ENCODE peak calls at places on chromosomes 1 and 21, in seven cellular contexts. Z is A549, D is psoas muscle, N is lung, Q is H9, C is neural progenitor cell, L is stomach. E is an unnamed sample. For H3K4me1, the result is how much of the 10 kb centered on the place peaks cover.

GRCh38 chr1:114758251-114758832 is 558 bp upstream of the CSDE1 start:
- DNase-seq in Z (no peak), D (no peak), N (no peak), Q (no peak), C (no peak), L (no peak), E (no peak)

GRCh38 chr1:85611856-85612255 is 31.3 kb downstream of the CCN1 start:
- DNase-seq in Z (peak), D (peak), N (peak), Q (no peak), C (peak), L (peak), E (no peak)

GRCh38 chr1:53260631-53261247 is 22.4 kb upstream of the MAGOH start:
- DNase-seq in Z (no peak), D (no peak), N (no peak), Q (no peak), C (no peak), L (no peak), E (no peak)

GRCh38 chr1:60922304-60922703 is 160.1 kb upstream of the NFIA start:
- DNase-seq in Z (no peak), D (peak), N (no peak), Q (no peak), C (no peak), L (no peak), E (no peak)

GRCh38 chr1:16906873-16907272 is 11.1 kb downstream of the RNU1-2 start:
- DNase-seq in Z (no peak), D (no peak), N (no peak), Q (no peak), C (no peak), L (no peak), E (no peak)

GRCh38 chr21:42560517-42561179 is 47.0 kb downstream of the SLC37A1 start:
- DNase-seq in Z (no peak), D (no peak), N (no peak), Q (no peak), C (no peak), L (no peak), E (no peak)

GRCh38 chr1:207603777-207604176 is 41.2 kb upstream of the CR1L start:
- DNase-seq in Z (no peak), D (no peak), N (no peak), Q (no peak), C (no peak), L (no peak), E (no peak)

GRCh38 chr1:25616932-25617625 is 488 bp downstream of the MAN1C1 start:
- DNase-seq in Z (no peak), D (no peak), N (no peak), Q (no peak), C (peak), L (no peak), E (no peak)

GRCh38 chr1:74578101-74578500 is 65.7 kb upstream of the LRRC53 start:
- DNase-seq in Z (no peak), D (no peak), N (no peak), Q (no peak), C (no peak), L (no peak), E (no peak)

GRCh38 chr1:166457700-166458099 is 290.9 kb upstream of the FAM78B start:
- DNase-seq in Z (no peak), D (no peak), N (no peak), Q (no peak), C (no peak), L (no peak), E (no peak)

GRCh38 chr1:225021037-225021436 is 91.6 kb downstream of the DNAH14 start:
- DNase-seq in Z (no peak), D (no peak), N (no peak), Q (no peak), C (no peak), L (no peak), E (no peak)

DNA sequence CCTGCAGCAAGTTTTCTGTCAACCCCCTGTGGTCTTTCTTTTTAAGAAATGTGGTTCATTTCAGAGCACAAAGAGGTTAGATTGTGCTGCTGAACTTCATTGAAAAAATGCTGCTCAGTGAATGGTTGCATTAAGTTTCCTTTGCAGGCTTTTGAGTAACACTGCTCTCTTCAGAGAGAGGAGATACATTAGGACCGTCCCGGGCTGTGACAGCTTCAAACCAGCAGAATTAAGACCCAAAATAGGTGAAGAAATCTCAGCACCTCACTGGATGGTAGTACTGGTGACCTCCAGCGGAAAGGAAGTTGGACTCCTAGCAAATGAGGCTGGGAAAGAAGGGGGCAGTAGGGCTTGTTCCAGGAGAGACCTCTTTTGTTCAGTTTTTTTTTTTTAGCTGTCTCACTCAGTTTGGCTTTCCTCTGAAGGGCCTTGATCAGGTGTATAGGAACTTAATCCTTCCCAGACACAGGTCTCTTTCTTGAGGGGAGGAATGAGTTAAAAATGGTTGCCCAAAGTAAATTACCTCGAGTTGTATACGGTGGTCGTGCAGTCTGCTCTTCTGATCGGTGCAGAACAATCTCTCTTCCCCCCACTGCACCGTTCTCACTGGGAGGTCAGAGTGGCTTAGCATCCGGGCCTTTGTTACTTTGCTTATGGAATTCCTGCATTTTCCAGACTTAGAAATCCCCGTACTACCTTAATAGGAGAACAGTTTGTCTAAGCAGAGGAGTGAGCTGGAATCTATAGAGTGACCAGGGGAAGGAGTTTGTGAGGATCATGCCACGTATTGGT is 81.0 kb downstream of the NDUFS5 start:
- DNase-seq in Z (no peak), D (no peak), N (no peak), Q (no peak), C (peak), L (no peak), E (no peak)
- H3K4me1 ChIP-seq in Z (half or more), D (half or more), N (under half), Q (under half), C (under half), L (half or more), E (under half)

GRCh38 chr1:183092350-183092749 is 69.1 kb downstream of the LAMC1 start:
- DNase-seq in Z (no peak), D (no peak), N (no peak), Q (no peak), C (no peak), L (no peak), E (no peak)

GRCh38 chr1:183089025-183089639 is 65.9 kb downstream of the LAMC1 start:
- DNase-seq in Z (no peak), D (no peak), N (no peak), Q (no peak), C (no peak), L (no peak), E (no peak)

GRCh38 chr1:183093066-183093668 is 69.9 kb downstream of the LAMC1 start:
- DNase-seq in Z (no peak), D (no peak), N (no peak), Q (no peak), C (no peak), L (no peak), E (no peak)

GRCh38 chr1:183093821-183094287 is 70.6 kb downstream of the LAMC1 start:
- DNase-seq in Z (peak), D (no peak), N (no peak), Q (peak), C (no peak), L (no peak), E (no peak)

DNA sequence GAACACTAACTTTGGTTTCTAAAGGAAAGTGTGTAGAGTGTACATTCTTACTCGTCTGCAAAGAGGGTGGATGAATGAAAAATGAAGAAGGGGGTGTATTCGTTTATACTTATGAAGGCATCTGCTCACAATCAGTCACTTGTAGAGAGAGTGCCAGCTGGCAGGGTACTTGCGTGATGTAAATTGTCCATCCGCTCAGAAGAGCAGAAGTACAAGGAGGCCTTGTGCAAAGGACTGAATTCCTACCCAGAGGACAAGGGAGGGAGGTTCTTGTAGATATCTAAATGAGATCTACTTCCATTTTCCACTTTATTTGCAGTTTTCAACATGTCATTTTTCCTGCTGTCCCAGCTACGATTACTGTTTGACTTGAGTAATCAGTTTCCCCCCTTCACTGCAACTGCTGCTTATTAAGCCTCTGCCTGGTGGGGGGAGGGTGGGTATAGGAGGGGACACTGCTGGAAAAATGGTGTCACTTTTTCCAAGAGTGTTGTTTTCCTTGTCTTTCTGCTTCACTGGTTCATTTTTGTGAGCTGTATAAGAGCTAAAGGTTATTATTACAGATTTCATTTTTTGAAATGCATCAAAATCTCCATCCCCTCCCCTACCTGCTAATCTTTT is 67.3 kb downstream of the LAMC1 start:
- DNase-seq in Z (no peak), D (peak), N (peak), Q (no peak), C (no peak), L (no peak), E (no peak)
- H3K4me1 ChIP-seq in Z (half or more), D (under half), N (under half), Q (under half), C (under half), L (half or more), E (under half)

DNA sequence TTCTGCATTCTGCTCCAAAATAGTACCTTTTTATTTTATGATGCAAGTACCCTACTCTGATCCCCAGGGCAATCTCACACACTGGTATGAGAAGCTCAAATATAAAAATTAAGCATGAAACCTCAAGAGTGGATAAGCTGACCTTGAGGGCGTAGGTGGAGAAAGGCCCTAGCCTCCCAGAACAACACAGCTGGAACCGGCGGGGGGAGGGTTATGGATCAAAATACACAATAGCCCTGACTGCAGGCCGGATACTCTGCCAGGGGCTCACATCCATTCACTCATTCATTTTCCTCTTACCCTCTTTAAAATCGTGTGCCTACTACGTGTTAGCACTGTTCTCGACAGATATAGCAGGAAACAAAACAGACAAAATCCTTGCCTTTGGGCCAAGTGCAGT is 32.8 kb upstream of the ECE1 start:
- DNase-seq in Z (peak), D (no peak), N (no peak), Q (no peak), C (no peak), L (no peak), E (no peak)
- H3K4me1 ChIP-seq in Z (half or more), D (under half), N (under half), Q (under half), C (half or more), L (half or more), E (half or more)

DNA sequence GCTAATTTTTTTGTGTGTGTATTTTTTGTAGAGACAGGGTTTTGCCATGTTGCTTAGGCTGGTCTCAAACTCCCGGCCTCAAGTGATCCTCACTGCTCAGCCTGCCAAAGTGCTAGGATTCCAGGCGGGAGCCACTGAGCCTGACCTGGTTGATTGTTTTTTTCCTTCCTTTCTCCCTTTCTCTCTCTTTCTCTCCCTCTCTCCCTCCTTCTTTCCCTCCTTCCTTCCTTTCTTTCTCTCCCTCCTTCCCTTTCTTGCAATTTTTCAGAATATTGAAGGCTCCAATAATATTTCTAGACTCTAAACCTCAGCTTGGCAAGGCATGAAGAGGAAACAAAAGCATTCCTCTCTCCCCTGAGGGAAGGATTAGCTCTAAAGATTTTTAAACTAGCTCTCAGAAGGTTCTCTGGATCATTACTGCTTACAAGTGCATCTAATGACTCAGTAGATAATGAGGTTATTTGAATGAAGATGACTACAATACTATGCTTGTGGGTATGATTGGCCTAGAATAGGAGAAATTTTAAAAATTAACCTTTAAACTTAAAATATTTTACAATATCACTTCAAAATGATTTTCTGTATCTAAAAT is 68.5 kb upstream of the GADD45A start:
- DNase-seq in Z (no peak), D (no peak), N (no peak), Q (no peak), C (no peak), L (no peak), E (no peak)
- H3K4me1 ChIP-seq in Z (under half), D (under half), N (under half), Q (under half), C (under half), L (under half), E (half or more)

E was measured in thoracic aorta.